ENCODE peak calls at places on chromosomes 11 and 22, in nine cellular contexts. N, I, F, K, T, B, O, L and J are unnamed samples.

GRCh38 chr11:119584193-119585037 is 144.6 kb downstream of the NECTIN1 start:
- DNase-seq in N (peak; percentile 12), I (peak; percentile 58), F (peak; percentile 14), K (no peak), T (no peak), B (peak; percentile 72), O (no peak), L (peak; percentile 64), J (no peak)

GRCh38 chr22:49660321-49660720 is 167.4 kb downstream of the BRD1 start:
- DNase-seq in N (no peak), I (no peak), F (no peak), K (no peak), T (no peak), B (no peak), O (no peak), L (no peak), J (no peak)

GRCh38 chr11:15497366-15497765 is 382.6 kb downstream of the INSC start:
- DNase-seq in N (no peak), I (no peak), F (no peak), K (no peak), T (no peak), B (no peak), O (no peak), L (no peak), J (no peak)

GRCh38 chr11:82080160-82080559 is 653.5 kb downstream of the FAM181B start:
- DNase-seq in N (no peak), I (peak; percentile 7), F (no peak), K (no peak), T (no peak), B (no peak), O (no peak), L (no peak), J (no peak)

GRCh38 chr22:29949872-29950271 is 66.9 kb downstream of the MTMR3 start:
- DNase-seq in N (no peak), I (no peak), F (no peak), K (no peak), T (no peak), B (no peak), O (no peak), L (no peak), J (no peak)

GRCh38 chr11:61022311-61023085 is 51.0 kb downstream of the CD6 start:
- DNase-seq in N (peak; percentile 39), I (no peak), F (no peak), K (no peak), T (no peak), B (no peak), O (no peak), L (no peak), J (no peak)

GRCh38 chr11:106491751-106492150 is 414.3 kb downstream of the AASDHPPT start:
- DNase-seq in N (no peak), I (no peak), F (no peak), K (no peak), T (no peak), B (peak; percentile 64), O (no peak), L (no peak), J (no peak)

GRCh38 chr11:118633319-118633690 is 25.9 kb downstream of the PHLDB1 start:
- DNase-seq in N (no peak), I (no peak), F (no peak), K (no peak), T (no peak), B (no peak), O (no peak), L (no peak), J (no peak)

GRCh38 chr22:26169312-26170111 is at the start of gene SEZ6L:
- DNase-seq in N (no peak), I (no peak), F (peak; percentile 4), K (no peak), T (no peak), B (peak; percentile 60), O (no peak), L (no peak), J (no peak)

GRCh38 chr22:33758125-33758483 is 162.2 kb downstream of the LARGE1 start:
- DNase-seq in N (no peak), I (no peak), F (no peak), K (no peak), T (no peak), B (no peak), O (no peak), L (no peak), J (no peak)

GRCh38 chr11:61707574-61707973 is 27.4 kb downstream of the DAGLA start:
- DNase-seq in N (no peak), I (no peak), F (no peak), K (no peak), T (no peak), B (no peak), O (no peak), L (no peak), J (no peak)

GRCh38 chr11:69518081-69518950 is 36.9 kb downstream of the LINC01488 start:
- DNase-seq in N (no peak), I (peak; percentile 91), F (no peak), K (no peak), T (no peak), B (no peak), O (no peak), L (no peak), J (no peak)

GRCh38 chr22:50206599-50206998 is 5.8 kb downstream of the SELENOO start:
- DNase-seq in N (no peak), I (peak; percentile 79), F (no peak), K (no peak), T (no peak), B (peak; percentile 21), O (no peak), L (peak; percentile 39), J (no peak)

GRCh38 chr22:38423512-38424503 is 31.2 kb downstream of the KCNJ4 start:
- DNase-seq in N (no peak), I (no peak), F (no peak), K (no peak), T (no peak), B (no peak), O (no peak), L (no peak), J (no peak)

GRCh38 chr11:2272241-2272945 is 2.0 kb upstream of the ASCL2 start:
- DNase-seq in N (no peak), I (no peak), F (no peak), K (no peak), T (no peak), B (no peak), O (no peak), L (no peak), J (no peak)

GRCh38 chr22:24134090-24134846 is 47.0 kb upstream of the SUSD2 start:
- DNase-seq in N (no peak), I (no peak), F (peak; percentile 78), K (no peak), T (no peak), B (peak; percentile 50), O (peak; percentile 19), L (no peak), J (peak; percentile 71)

GRCh38 chr11:124873980-124874379 is 8.7 kb downstream of the ROBO3 start:
- DNase-seq in N (no peak), I (no peak), F (no peak), K (no peak), T (no peak), B (no peak), O (no peak), L (no peak), J (no peak)

GRCh38 chr22:49971232-49972162 is 10.9 kb downstream of the PIM3 start:
- DNase-seq in N (no peak), I (peak; percentile 97), F (peak; percentile 88), K (peak; percentile 1), T (no peak), B (peak; percentile 50), O (no peak), L (no peak), J (no peak)

GRCh38 chr22:30044369-30044768 is 35.9 kb upstream of the HORMAD2 start:
- DNase-seq in N (peak; percentile 36), I (peak; percentile 92), F (no peak), K (no peak), T (no peak), B (no peak), O (no peak), L (peak; percentile 92), J (no peak)

GRCh38 chr11:12724301-12725046 is 50.3 kb downstream of the TEAD1 start:
- DNase-seq in N (peak; percentile 95), I (peak; percentile 97), F (no peak), K (no peak), T (no peak), B (no peak), O (no peak), L (peak; percentile 96), J (no peak)

GRCh38 chr22:45892681-45893461 is 84.1 kb downstream of the WNT7B start:
- DNase-seq in N (no peak), I (no peak), F (no peak), K (no peak), T (no peak), B (no peak), O (no peak), L (no peak), J (no peak)

GRCh38 chr22:39250131-39250530 is 5.3 kb upstream of the PDGFB start:
- DNase-seq in N (no peak), I (no peak), F (no peak), K (no peak), T (no peak), B (no peak), O (no peak), L (no peak), J (no peak)

GRCh38 chr11:12680246-12680939 is 6.2 kb downstream of the TEAD1 start:
- DNase-seq in N (peak; percentile 94), I (peak; percentile 96), F (no peak), K (peak; percentile 28), T (no peak), B (peak; percentile 89), O (no peak), L (no peak), J (no peak)

GRCh38 chr11:14054708-14055107 is 92.2 kb downstream of the SPON1 start:
- DNase-seq in N (no peak), I (peak; percentile 93), F (no peak), K (no peak), T (no peak), B (no peak), O (no peak), L (no peak), J (no peak)

GRCh38 chr11:127252321-127252720 is 251.8 kb upstream of the KIRREL3 start:
- DNase-seq in N (no peak), I (no peak), F (no peak), K (no peak), T (no peak), B (peak; percentile 21), O (no peak), L (no peak), J (no peak)

GRCh38 chr11:43837879-43838278 is 42.8 kb upstream of the ALKBH3 start:
- DNase-seq in N (no peak), I (no peak), F (no peak), K (no peak), T (no peak), B (no peak), O (no peak), L (no peak), J (no peak)

GRCh38 chr11:99464985-99465384 is 444.2 kb downstream of the CNTN5 start:
- DNase-seq in N (no peak), I (no peak), F (no peak), K (no peak), T (no peak), B (no peak), O (no peak), L (no peak), J (no peak)

GRCh38 chr11:67157691-67158090 is 38.6 kb downstream of the KDM2A start:
- DNase-seq in N (no peak), I (no peak), F (no peak), K (no peak), T (no peak), B (no peak), O (no peak), L (no peak), J (no peak)

GRCh38 chr22:20440637-20441591 is 3.3 kb upstream of the SCARF2 start:
- DNase-seq in N (no peak), I (no peak), F (no peak), K (no peak), T (no peak), B (no peak), O (no peak), L (no peak), J (no peak)

GRCh38 chr11:68399916-68400315 is 60.6 kb upstream of the PPP6R3 start:
- DNase-seq in N (no peak), I (no peak), F (no peak), K (no peak), T (no peak), B (no peak), O (no peak), L (no peak), J (no peak)

GRCh38 chr11:19241260-19242183 is 777 bp upstream of the E2F8 start:
- DNase-seq in N (no peak), I (peak; percentile 24), F (peak; percentile 69), K (peak; percentile 74), T (no peak), B (no peak), O (no peak), L (peak; percentile 8), J (no peak)